ENCODE peak calls at places on chromosomes 5 and 9, in nine cellular contexts. One of them, this sample, is unnamed.

GRCh38 chr9:136312436-136312835 is 8.5 kb upstream of the CCDC187 start:
- DNase-seq in lung: no peak
- DNase-seq in tibial artery: no peak
- DNase-seq in fibroblast of lung: peak; percentile 68
- DNase-seq in spleen: no peak
- DNase-seq in mammary epithelial cell: no peak
- DNase-seq in NB4: peak; percentile 60
- DNase-seq in GM12878: no peak
- DNase-seq in cardiac fibroblast: peak; percentile 34
- DNase-seq in this sample: no peak

GRCh38 chr5:54247226-54247625 is 63.1 kb downstream of the ARL15 start:
- DNase-seq in cardiac fibroblast: no peak
- DNase-seq in spleen: no peak
- DNase-seq in tibial artery: no peak
- DNase-seq in NB4: no peak
- DNase-seq in mammary epithelial cell: no peak
- DNase-seq in GM12878: no peak
- DNase-seq in lung: no peak
- DNase-seq in fibroblast of lung: no peak
- DNase-seq in this sample: no peak

GRCh38 chr5:119750887-119751733 is 121.8 kb downstream of the FAM170A start:
- DNase-seq in lung: no peak
- DNase-seq in GM12878: no peak
- DNase-seq in tibial artery: no peak
- DNase-seq in mammary epithelial cell: no peak
- DNase-seq in spleen: no peak
- DNase-seq in fibroblast of lung: no peak
- DNase-seq in NB4: no peak
- DNase-seq in cardiac fibroblast: no peak
- DNase-seq in this sample: no peak

GRCh38 chr9:33752130-33752637 is 43.2 kb upstream of the PRSS3 start:
- DNase-seq in GM12878: no peak
- DNase-seq in cardiac fibroblast: no peak
- DNase-seq in fibroblast of lung: no peak
- DNase-seq in mammary epithelial cell: no peak
- DNase-seq in NB4: no peak
- DNase-seq in lung: no peak
- DNase-seq in spleen: no peak
- DNase-seq in tibial artery: no peak
- DNase-seq in this sample: no peak

GRCh38 chr5:9455826-9456434 is 89.9 kb downstream of the SEMA5A start:
- DNase-seq in GM12878: no peak
- DNase-seq in fibroblast of lung: no peak
- DNase-seq in spleen: no peak
- DNase-seq in mammary epithelial cell: no peak
- DNase-seq in tibial artery: no peak
- DNase-seq in lung: no peak
- DNase-seq in cardiac fibroblast: peak; percentile 5
- DNase-seq in NB4: no peak
- DNase-seq in this sample: no peak

GRCh38 chr5:123997354-123998215 is 485.6 kb downstream of the CSNK1G3 start:
- DNase-seq in fibroblast of lung: peak; percentile 29
- DNase-seq in GM12878: no peak
- DNase-seq in spleen: no peak
- DNase-seq in mammary epithelial cell: peak; percentile 60
- DNase-seq in lung: no peak
- DNase-seq in NB4: no peak
- DNase-seq in cardiac fibroblast: peak; percentile 18
- DNase-seq in tibial artery: no peak
- DNase-seq in this sample: peak; percentile 74

GRCh38 chr5:149205625-149206523 is 64.6 kb downstream of the ABLIM3 start:
- DNase-seq in lung: peak; percentile 56
- DNase-seq in cardiac fibroblast: peak; percentile 94
- DNase-seq in GM12878: no peak
- DNase-seq in tibial artery: peak; percentile 84
- DNase-seq in NB4: no peak
- DNase-seq in spleen: no peak
- DNase-seq in fibroblast of lung: peak; percentile 99
- DNase-seq in mammary epithelial cell: no peak
- DNase-seq in this sample: no peak

GRCh38 chr9:93302586-93303257 is 118.8 kb downstream of the WNK2 start:
- DNase-seq in NB4: peak; percentile 79
- DNase-seq in fibroblast of lung: peak; percentile 68
- DNase-seq in GM12878: no peak
- DNase-seq in spleen: peak; percentile 87
- DNase-seq in mammary epithelial cell: peak; percentile 39
- DNase-seq in tibial artery: peak; percentile 63
- DNase-seq in lung: no peak
- DNase-seq in cardiac fibroblast: peak; percentile 66
- DNase-seq in this sample: peak; percentile 10

GRCh38 chr5:77960863-77961396 is 184.8 kb upstream of the TBCA start:
- DNase-seq in mammary epithelial cell: peak; percentile 25
- DNase-seq in GM12878: no peak
- DNase-seq in tibial artery: no peak
- DNase-seq in lung: no peak
- DNase-seq in spleen: no peak
- DNase-seq in fibroblast of lung: no peak
- DNase-seq in NB4: no peak
- DNase-seq in cardiac fibroblast: no peak
- DNase-seq in this sample: no peak

GRCh38 chr9:132126837-132127236 is 35.0 kb upstream of the NTNG2 start:
- DNase-seq in tibial artery: no peak
- DNase-seq in spleen: no peak
- DNase-seq in cardiac fibroblast: no peak
- DNase-seq in fibroblast of lung: no peak
- DNase-seq in lung: no peak
- DNase-seq in GM12878: no peak
- DNase-seq in mammary epithelial cell: no peak
- DNase-seq in NB4: no peak
- DNase-seq in this sample: no peak

GRCh38 chr5:40871177-40871576 is 30.0 kb downstream of the CARD6 start:
- DNase-seq in fibroblast of lung: no peak
- DNase-seq in GM12878: no peak
- DNase-seq in lung: no peak
- DNase-seq in mammary epithelial cell: peak; percentile 23
- DNase-seq in cardiac fibroblast: peak; percentile 28
- DNase-seq in NB4: no peak
- DNase-seq in spleen: no peak
- DNase-seq in tibial artery: no peak
- DNase-seq in this sample: no peak

GRCh38 chr5:67160985-67161384 is 35.6 kb downstream of the CD180 start:
- DNase-seq in fibroblast of lung: peak; percentile 82
- DNase-seq in cardiac fibroblast: peak; percentile 67
- DNase-seq in lung: no peak
- DNase-seq in NB4: no peak
- DNase-seq in mammary epithelial cell: peak; percentile 85
- DNase-seq in GM12878: no peak
- DNase-seq in spleen: no peak
- DNase-seq in tibial artery: peak; percentile 67
- DNase-seq in this sample: peak; percentile 41

GRCh38 chr5:55993013-55993412 is 1.8 kb downstream of the IL6ST start:
- DNase-seq in tibial artery: no peak
- DNase-seq in cardiac fibroblast: peak; percentile 37
- DNase-seq in spleen: no peak
- DNase-seq in fibroblast of lung: peak; percentile 57
- DNase-seq in mammary epithelial cell: peak; percentile 19
- DNase-seq in NB4: peak; percentile 4
- DNase-seq in GM12878: no peak
- DNase-seq in lung: no peak
- DNase-seq in this sample: no peak

GRCh38 chr5:55993628-55994501 is 898 bp downstream of the IL6ST start:
- DNase-seq in fibroblast of lung: peak; percentile 40
- DNase-seq in tibial artery: no peak
- DNase-seq in cardiac fibroblast: peak; percentile 43
- DNase-seq in spleen: no peak
- DNase-seq in mammary epithelial cell: no peak
- DNase-seq in GM12878: no peak
- DNase-seq in NB4: peak; percentile 4
- DNase-seq in lung: no peak
- DNase-seq in this sample: no peak

GRCh38 chr5:55994998-55995914 is 493 bp upstream of the IL6ST start:
- DNase-seq in GM12878: peak; percentile 78
- DNase-seq in tibial artery: peak; percentile 98
- DNase-seq in fibroblast of lung: peak; percentile 98
- DNase-seq in spleen: peak; percentile 97
- DNase-seq in NB4: peak; percentile 96
- DNase-seq in lung: peak; percentile 96
- DNase-seq in cardiac fibroblast: peak; percentile 97
- DNase-seq in mammary epithelial cell: peak; percentile 96
- DNase-seq in this sample: no peak

GRCh38 chr5:55991768-55992486 is 2.8 kb downstream of the IL6ST start:
- DNase-seq in lung: no peak
- DNase-seq in spleen: no peak
- DNase-seq in NB4: peak; percentile 38
- DNase-seq in fibroblast of lung: no peak
- DNase-seq in GM12878: no peak
- DNase-seq in mammary epithelial cell: no peak
- DNase-seq in cardiac fibroblast: peak; percentile 34
- DNase-seq in tibial artery: no peak
- DNase-seq in this sample: no peak

DNA sequence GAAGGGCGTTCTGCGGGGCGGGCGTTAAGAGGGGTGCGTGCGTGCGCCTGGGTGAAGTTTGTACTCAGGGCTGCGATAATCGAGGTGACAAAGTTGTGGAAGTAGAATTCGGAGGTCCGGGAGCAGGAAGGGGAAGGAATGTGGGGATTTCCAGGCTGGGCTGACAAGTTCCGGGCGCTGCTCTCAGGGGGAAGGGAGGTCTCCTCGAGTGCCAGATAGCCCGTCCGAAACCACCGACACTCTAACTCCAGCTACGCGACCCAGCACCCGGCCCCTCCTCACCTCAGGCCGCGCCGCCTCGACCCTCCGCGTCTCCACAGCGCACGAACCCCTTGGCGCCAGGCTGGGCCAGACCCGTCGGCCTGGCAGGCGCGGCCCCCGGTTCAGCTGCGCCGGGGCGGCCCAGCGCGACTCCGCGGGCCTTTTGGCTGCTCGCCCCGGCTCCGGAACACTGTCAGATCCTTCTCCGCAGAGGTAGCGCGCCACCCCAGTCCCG is at the start of gene IL6ST:
- DNase-seq in spleen: no peak
- DNase-seq in tibial artery: no peak
- DNase-seq in NB4: no peak
- DNase-seq in fibroblast of lung: peak; percentile 60
- DNase-seq in GM12878: no peak
- DNase-seq in lung: peak; percentile 74
- DNase-seq in mammary epithelial cell: peak; percentile 83
- DNase-seq in cardiac fibroblast: peak; percentile 93
- DNase-seq in this sample: no peak
- TF ChIP-seq CTCF in spleen: no peak
- TF ChIP-seq CTCF in tibial artery: no peak
- TF ChIP-seq CTCF in NB4: no peak
- TF ChIP-seq CTCF in fibroblast of lung: no peak
- TF ChIP-seq CTCF in GM12878: no peak
- TF ChIP-seq CTCF in lung: no peak
- TF ChIP-seq CTCF in mammary epithelial cell: no peak
- TF ChIP-seq CTCF in cardiac fibroblast: no peak
- TF ChIP-seq CTCF in this sample: no peak

GRCh38 chr9:90022474-90022873 is 417.7 kb downstream of the GADD45G start:
- DNase-seq in fibroblast of lung: no peak
- DNase-seq in mammary epithelial cell: peak; percentile 59
- DNase-seq in spleen: no peak
- DNase-seq in GM12878: no peak
- DNase-seq in cardiac fibroblast: no peak
- DNase-seq in lung: no peak
- DNase-seq in NB4: no peak
- DNase-seq in tibial artery: no peak
- DNase-seq in this sample: no peak

GRCh38 chr9:90024823-90025222 is 420.0 kb downstream of the GADD45G start:
- DNase-seq in fibroblast of lung: no peak
- DNase-seq in mammary epithelial cell: no peak
- DNase-seq in spleen: peak; percentile 79
- DNase-seq in cardiac fibroblast: no peak
- DNase-seq in lung: no peak
- DNase-seq in tibial artery: no peak
- DNase-seq in GM12878: no peak
- DNase-seq in NB4: no peak
- DNase-seq in this sample: no peak

GRCh38 chr9:90025816-90026215 is 421.0 kb downstream of the GADD45G start:
- DNase-seq in spleen: peak; percentile 69
- DNase-seq in cardiac fibroblast: no peak
- DNase-seq in mammary epithelial cell: peak; percentile 91
- DNase-seq in NB4: no peak
- DNase-seq in fibroblast of lung: no peak
- DNase-seq in lung: no peak
- DNase-seq in GM12878: no peak
- DNase-seq in tibial artery: no peak
- DNase-seq in this sample: no peak

GRCh38 chr9:90023861-90024260 is 419.0 kb downstream of the GADD45G start:
- DNase-seq in lung: no peak
- DNase-seq in cardiac fibroblast: no peak
- DNase-seq in tibial artery: no peak
- DNase-seq in spleen: peak; percentile 70
- DNase-seq in fibroblast of lung: no peak
- DNase-seq in NB4: no peak
- DNase-seq in GM12878: no peak
- DNase-seq in mammary epithelial cell: no peak
- DNase-seq in this sample: no peak

DNA sequence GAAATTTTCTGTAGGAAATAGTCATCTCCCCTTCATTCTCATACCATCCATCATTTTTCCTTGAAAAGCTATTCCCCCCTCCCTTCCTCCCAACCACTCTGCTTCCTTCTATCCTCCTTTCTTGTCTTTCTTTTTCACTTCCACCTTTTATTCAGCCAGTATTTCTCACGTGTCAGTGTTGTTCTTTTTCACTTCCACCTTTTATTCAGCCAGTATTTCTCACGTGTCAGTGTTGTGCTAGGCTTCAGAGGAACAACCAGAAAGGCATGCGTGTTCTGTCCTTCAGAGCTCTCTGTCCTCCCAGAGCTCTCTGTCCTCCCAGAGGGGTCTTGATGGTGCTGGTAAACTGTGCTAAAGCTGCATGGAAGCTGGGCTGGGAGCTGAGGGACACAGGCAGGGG is 419.6 kb downstream of the GADD45G start:
- DNase-seq in fibroblast of lung: no peak
- DNase-seq in tibial artery: no peak
- DNase-seq in NB4: no peak
- DNase-seq in spleen: no peak
- DNase-seq in GM12878: no peak
- DNase-seq in cardiac fibroblast: no peak
- DNase-seq in mammary epithelial cell: no peak
- DNase-seq in lung: no peak
- DNase-seq in this sample: no peak
- H3K4me3 ChIP-seq in fibroblast of lung: no peak overlapping the region
- H3K4me3 ChIP-seq in tibial artery: no peak overlapping the region
- H3K4me3 ChIP-seq in NB4: no peak overlapping the region
- H3K4me3 ChIP-seq in spleen: no peak overlapping the region
- H3K4me3 ChIP-seq in GM12878: no peak overlapping the region
- H3K4me3 ChIP-seq in cardiac fibroblast: no peak overlapping the region
- H3K4me3 ChIP-seq in mammary epithelial cell: no peak overlapping the region
- H3K4me3 ChIP-seq in lung: no peak overlapping the region
- H3K4me3 ChIP-seq in this sample: no peak overlapping the region

GRCh38 chr5:173886157-173886556 is 2.0 kb upstream of the CPEB4 start:
- DNase-seq in mammary epithelial cell: no peak
- DNase-seq in cardiac fibroblast: no peak
- DNase-seq in NB4: no peak
- DNase-seq in tibial artery: no peak
- DNase-seq in fibroblast of lung: no peak
- DNase-seq in spleen: no peak
- DNase-seq in lung: no peak
- DNase-seq in GM12878: no peak
- DNase-seq in this sample: no peak
- TF ChIP-seq CTCF in mammary epithelial cell: no peak
- TF ChIP-seq CTCF in cardiac fibroblast: no peak
- TF ChIP-seq CTCF in NB4: no peak
- TF ChIP-seq CTCF in tibial artery: no peak
- TF ChIP-seq CTCF in fibroblast of lung: no peak
- TF ChIP-seq CTCF in spleen: no peak
- TF ChIP-seq CTCF in lung: no peak
- TF ChIP-seq CTCF in GM12878: no peak
- TF ChIP-seq CTCF in this sample: no peak

GRCh38 chr5:142109356-142110045 is 922 bp downstream of the NDFIP1 start:
- DNase-seq in fibroblast of lung: peak; percentile 53
- DNase-seq in NB4: peak; percentile 52
- DNase-seq in GM12878: no peak
- DNase-seq in spleen: no peak
- DNase-seq in mammary epithelial cell: no peak
- DNase-seq in cardiac fibroblast: peak; percentile 39
- DNase-seq in lung: no peak
- DNase-seq in tibial artery: no peak
- DNase-seq in this sample: no peak
- H3K4me3 ChIP-seq in fibroblast of lung: peak overlapping the region; percentile 86
- H3K4me3 ChIP-seq in NB4: peak overlapping the region; percentile 74
- H3K4me3 ChIP-seq in GM12878: peak overlapping the region; percentile 52
- H3K4me3 ChIP-seq in spleen: peak overlapping the region; percentile 83
- H3K4me3 ChIP-seq in mammary epithelial cell: peak overlapping the region; percentile 84
- H3K4me3 ChIP-seq in cardiac fibroblast: peak overlapping the region; percentile 72
- H3K4me3 ChIP-seq in lung: peak overlapping the region; percentile 95
- H3K4me3 ChIP-seq in tibial artery: peak overlapping the region; percentile 87
- H3K4me3 ChIP-seq in this sample: peak overlapping the region; percentile 74

This sample was measured in AG04449.